ENCODE peak calls at places on chromosomes 2 and 18, in seven cellular contexts. M is GM20000, E is foreskin fibroblast, D is sigmoid colon, W is brain microvascular endothelial cell, I is AG10803, Y is hepatocyte. O is an unnamed sample.
A peak's percentile ranks its signal among the peaks of the same experiment; 100 is the strongest.

GRCh38 chr2:39202639-39203369 is 41.0 kb downstream of the CDKL4 start:
- DNase-seq in M (no peak), E (no peak), D (no peak), W (peak; percentile 25), I (no peak), Y (no peak), O (no peak)

GRCh38 chr2:20990446-20990988 is 53.4 kb downstream of the APOB start:
- DNase-seq in M (no peak), E (no peak), D (no peak), W (no peak), I (no peak), Y (no peak), O (no peak)

GRCh38 chr2:84906900-84907714 is 1.7 kb downstream of the TMSB10 start:
- DNase-seq in M (peak; percentile 83), E (peak; percentile 86), D (peak; percentile 83), W (peak; percentile 79), I (peak; percentile 90), Y (peak; percentile 64), O (peak; percentile 76)

GRCh38 chr18:832085-832681 is 20.1 kb upstream of the YES1 start:
- DNase-seq in M (no peak), E (no peak), D (no peak), W (no peak), I (no peak), Y (peak; percentile 67), O (no peak)

GRCh38 chr2:161161074-161161577 is 898 bp downstream of the TANK start:
- DNase-seq in M (no peak), E (no peak), D (no peak), W (no peak), I (peak; percentile 23), Y (no peak), O (no peak)

GRCh38 chr2:124663293-124663997 is 638.4 kb downstream of the CNTNAP5 start:
- DNase-seq in M (no peak), E (no peak), D (no peak), W (no peak), I (no peak), Y (no peak), O (no peak)

GRCh38 chr2:127630409-127631183 is 15.4 kb upstream of the GPR17 start:
- DNase-seq in M (no peak), E (no peak), D (peak; percentile 75), W (no peak), I (no peak), Y (no peak), O (no peak)

GRCh38 chr2:216677439-216678097 is 17.8 kb downstream of the IGFBP5 start:
- DNase-seq in M (no peak), E (no peak), D (no peak), W (no peak), I (no peak), Y (no peak), O (no peak)

GRCh38 chr2:131658769-131659131 is 131.1 kb downstream of the CCDC74A start:
- DNase-seq in M (no peak), E (no peak), D (no peak), W (no peak), I (no peak), Y (no peak), O (no peak)

GRCh38 chr2:59655809-59656208 is 897.6 kb downstream of the BCL11A start:
- DNase-seq in M (no peak), E (no peak), D (no peak), W (no peak), I (no peak), Y (no peak), O (no peak)

GRCh38 chr2:95082479-95082878 is 39.1 kb downstream of the MRPS5 start:
- DNase-seq in M (no peak), E (peak; percentile 21), D (no peak), W (no peak), I (no peak), Y (no peak), O (no peak)

GRCh38 chr2:120956486-120957156 is 221.0 kb downstream of the GLI2 start:
- DNase-seq in M (no peak), E (no peak), D (no peak), W (no peak), I (no peak), Y (no peak), O (no peak)

GRCh38 chr2:120959426-120959825 is 223.8 kb downstream of the GLI2 start:
- DNase-seq in M (no peak), E (no peak), D (peak; percentile 89), W (no peak), I (no peak), Y (peak; percentile 39), O (no peak)

GRCh38 chr2:120957905-120958304 is 222.2 kb downstream of the GLI2 start:
- DNase-seq in M (no peak), E (no peak), D (no peak), W (no peak), I (no peak), Y (no peak), O (no peak)

GRCh38 chr2:120960994-120961393 is 225.3 kb downstream of the GLI2 start:
- DNase-seq in M (no peak), E (no peak), D (no peak), W (no peak), I (no peak), Y (no peak), O (no peak)

DNA sequence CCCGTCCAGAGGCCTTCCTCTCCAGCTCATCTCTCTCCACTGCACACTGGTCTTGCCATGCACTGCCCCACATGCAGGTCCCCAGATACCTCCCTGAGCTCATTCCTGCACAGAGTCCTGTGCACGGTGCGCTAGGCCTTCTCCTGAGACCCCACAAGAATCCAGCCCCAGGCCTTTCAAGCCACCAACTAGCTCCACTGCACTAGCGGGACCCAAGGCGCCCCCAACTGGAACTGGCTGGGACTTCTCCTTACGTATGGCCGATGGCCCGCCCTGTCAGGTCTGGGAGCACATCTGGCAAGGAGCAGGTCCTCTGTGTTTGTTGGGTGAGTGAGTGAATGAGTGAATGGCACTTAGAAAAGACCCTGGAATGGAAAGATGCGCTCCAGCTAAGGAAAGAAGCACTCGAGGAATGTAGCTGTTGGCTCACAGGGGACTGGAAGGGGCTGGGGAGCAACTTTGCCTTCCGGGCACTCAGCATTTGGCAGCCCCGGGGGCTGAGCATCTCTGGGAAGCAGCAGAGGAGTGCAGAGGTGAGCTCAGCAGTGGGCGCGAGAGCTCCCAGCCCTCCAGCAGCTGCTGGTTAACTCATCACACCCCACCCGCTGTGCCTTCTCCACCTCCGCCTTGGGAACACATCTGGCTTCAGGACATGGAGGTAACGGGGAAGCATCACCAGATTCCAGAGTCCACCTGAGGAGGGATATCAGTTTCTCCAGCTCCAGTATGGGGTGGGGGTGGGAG is 223.1 kb downstream of the GLI2 start:
- DNase-seq in M (no peak), E (no peak), D (no peak), W (no peak), I (no peak), Y (peak; percentile 34), O (no peak)
- TF ChIP-seq CTCF in M (no peak), E (peak; percentile 22), D (no peak), W (peak; percentile 69), I (peak; percentile 28), Y (peak; percentile 27), O (no peak)

GRCh38 chr2:185674232-185674631 is 64.4 kb upstream of the FSIP2 start:
- DNase-seq in M (no peak), E (no peak), D (no peak), W (no peak), I (no peak), Y (no peak), O (no peak)

DNA sequence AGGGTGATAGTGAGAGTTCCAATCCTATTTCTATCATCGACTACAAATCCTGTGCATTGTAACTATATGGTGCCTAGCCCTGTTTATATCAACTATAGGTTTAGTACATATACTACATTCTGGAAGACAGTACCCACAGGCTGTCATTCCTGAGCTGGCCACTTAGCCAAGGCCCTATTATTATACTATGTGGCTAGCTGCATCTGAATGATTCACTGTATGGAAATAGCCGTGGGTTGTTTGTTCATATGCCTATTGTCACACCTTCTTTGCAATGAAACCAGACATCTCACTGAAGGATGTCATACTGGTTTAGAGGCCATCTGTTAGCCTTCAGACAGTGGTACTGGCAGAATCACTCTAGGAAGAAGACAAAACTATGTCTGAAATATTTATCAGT is 62.3 kb upstream of the FSIP2 start:
- DNase-seq in M (no peak), E (no peak), D (no peak), W (no peak), I (no peak), Y (no peak), O (no peak)
- TF ChIP-seq CTCF in M (no peak), E (no peak), D (no peak), W (peak; percentile 19), I (no peak), Y (no peak), O (no peak)

GRCh38 chr2:74835831-74836674 is 2.1 kb downstream of the HK2 start:
- DNase-seq in M (peak; percentile 73), E (peak; percentile 10), D (no peak), W (no peak), I (peak; percentile 39), Y (peak; percentile 59), O (peak; percentile 70)

GRCh38 chr2:74834806-74835755 is 1.2 kb downstream of the HK2 start:
- DNase-seq in M (peak; percentile 89), E (peak; percentile 48), D (no peak), W (no peak), I (peak; percentile 15), Y (peak; percentile 73), O (peak; percentile 86)

GRCh38 chr2:74833418-74834233 is at the start of gene HK2:
- DNase-seq in M (peak; percentile 99), E (peak; percentile 95), D (peak; percentile 83), W (peak; percentile 65), I (peak; percentile 89), Y (peak; percentile 95), O (peak; percentile 99)

GRCh38 chr2:74841663-74842062 is 7.7 kb downstream of the HK2 start:
- DNase-seq in M (no peak), E (no peak), D (no peak), W (no peak), I (no peak), Y (no peak), O (no peak)

GRCh38 chr2:74836675-74837401 is 2.9 kb downstream of the HK2 start:
- DNase-seq in M (no peak), E (no peak), D (no peak), W (no peak), I (peak; percentile 6), Y (no peak), O (no peak)
- TF ChIP-seq CTCF in M (no peak), E (no peak), D (no peak), W (no peak), I (no peak), Y (no peak), O (no peak)

DNA sequence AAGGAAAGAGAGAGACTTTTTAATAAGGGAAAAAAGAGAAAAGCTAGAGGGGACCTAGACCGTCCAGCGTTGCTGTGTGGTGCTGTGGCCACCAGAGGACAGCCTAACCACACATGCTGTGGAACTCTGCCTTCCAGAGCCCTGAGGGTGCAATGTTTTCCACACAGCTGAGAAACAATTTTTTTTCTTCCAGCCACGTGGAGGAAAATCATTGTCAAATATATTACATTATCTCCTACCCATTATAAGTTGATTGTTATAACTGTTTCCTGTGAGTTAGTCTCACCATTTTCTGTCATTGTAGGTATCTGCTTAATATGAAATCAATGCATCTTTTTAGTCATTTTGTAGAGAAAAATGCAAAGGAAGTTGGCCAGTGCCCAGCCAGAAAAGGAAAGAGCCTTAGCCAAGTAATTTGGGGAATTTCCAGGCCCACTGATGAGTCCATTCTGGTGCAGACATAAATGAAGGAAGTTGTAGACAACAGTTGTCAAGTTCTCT is 5.9 kb upstream of the MRPL19 start:
- DNase-seq in M (peak; percentile 55), E (peak; percentile 67), D (peak; percentile 72), W (peak; percentile 61), I (peak; percentile 75), Y (peak; percentile 85), O (peak; percentile 51)
- TF ChIP-seq CTCF in M (peak; percentile 98), E (peak; percentile 100), D (peak; percentile 87), W (peak; percentile 100), I (peak; percentile 100), Y (peak; percentile 97), O (peak; percentile 97)

O was measured in GM10248.